ENCODE peak calls at places on chromosomes 11 and 22, in five cellular contexts. One of them, this sample, is unnamed.

GRCh38 chr11:64484308-64485061 is 106.5 kb upstream of the SLC22A12 start:
- DNase-seq in lower leg skin: no peak
- DNase-seq in BE2C: no peak
- DNase-seq in chondrocyte: no peak
- DNase-seq in mammary epithelial cell: no peak
- DNase-seq in this sample: no peak

GRCh38 chr22:47171441-47172221 is 409.2 kb downstream of the TBC1D22A start:
- DNase-seq in chondrocyte: peak; percentile 81
- DNase-seq in BE2C: no peak
- DNase-seq in lower leg skin: no peak
- DNase-seq in mammary epithelial cell: no peak
- DNase-seq in this sample: peak; percentile 57

GRCh38 chr11:126857860-126858808 is 142.4 kb downstream of the KIRREL3 start:
- DNase-seq in lower leg skin: no peak
- DNase-seq in BE2C: peak; percentile 19
- DNase-seq in mammary epithelial cell: no peak
- DNase-seq in chondrocyte: no peak
- DNase-seq in this sample: no peak

GRCh38 chr11:76617553-76618265 is 52.8 kb downstream of the LRRC32 start:
- DNase-seq in lower leg skin: no peak
- DNase-seq in mammary epithelial cell: no peak
- DNase-seq in chondrocyte: no peak
- DNase-seq in BE2C: no peak
- DNase-seq in this sample: peak; percentile 74

GRCh38 chr22:43185860-43186261 is 1.1 kb downstream of the TTLL12 start:
- DNase-seq in mammary epithelial cell: peak; percentile 23
- DNase-seq in BE2C: peak; percentile 61
- DNase-seq in lower leg skin: peak; percentile 61
- DNase-seq in chondrocyte: peak; percentile 50
- DNase-seq in this sample: no peak

GRCh38 chr11:43735931-43736330 is 55.4 kb downstream of the HSD17B12 start:
- DNase-seq in BE2C: no peak
- DNase-seq in lower leg skin: no peak
- DNase-seq in mammary epithelial cell: peak; percentile 67
- DNase-seq in chondrocyte: no peak
- DNase-seq in this sample: no peak

GRCh38 chr22:41367680-41368542 is 13.8 kb upstream of the TEF start:
- DNase-seq in BE2C: peak; percentile 49
- DNase-seq in mammary epithelial cell: peak; percentile 20
- DNase-seq in lower leg skin: no peak
- DNase-seq in chondrocyte: no peak
- DNase-seq in this sample: peak; percentile 86

GRCh38 chr22:32696089-32696488 is 105.4 kb upstream of the TIMP3 start:
- DNase-seq in BE2C: no peak
- DNase-seq in mammary epithelial cell: no peak
- DNase-seq in chondrocyte: no peak
- DNase-seq in lower leg skin: no peak
- DNase-seq in this sample: no peak

GRCh38 chr11:129705341-129705740 is 110.3 kb upstream of the TMEM45B start:
- DNase-seq in mammary epithelial cell: peak; percentile 61
- DNase-seq in BE2C: no peak
- DNase-seq in chondrocyte: no peak
- DNase-seq in lower leg skin: peak; percentile 10
- DNase-seq in this sample: no peak

GRCh38 chr11:36412781-36413383 is 97.2 kb downstream of the TRAF6 start:
- DNase-seq in lower leg skin: no peak
- DNase-seq in chondrocyte: no peak
- DNase-seq in mammary epithelial cell: no peak
- DNase-seq in BE2C: no peak
- DNase-seq in this sample: no peak

GRCh38 chr11:95545116-95545875 is 244.3 kb downstream of the FAM76B start:
- DNase-seq in BE2C: peak; percentile 14
- DNase-seq in lower leg skin: no peak
- DNase-seq in mammary epithelial cell: no peak
- DNase-seq in chondrocyte: no peak
- DNase-seq in this sample: no peak

GRCh38 chr11:124069429-124070401 is 28.6 kb upstream of the OR10G7 start:
- DNase-seq in chondrocyte: no peak
- DNase-seq in BE2C: peak; percentile 76
- DNase-seq in lower leg skin: peak; percentile 21
- DNase-seq in mammary epithelial cell: peak; percentile 47
- DNase-seq in this sample: no peak

GRCh38 chr22:45105281-45105700 is 58.4 kb upstream of the NUP50 start:
- DNase-seq in BE2C: no peak
- DNase-seq in chondrocyte: no peak
- DNase-seq in lower leg skin: peak; percentile 32
- DNase-seq in mammary epithelial cell: peak; percentile 95
- DNase-seq in this sample: no peak

GRCh38 chr11:83087035-83087434 is 15.3 kb upstream of the RAB30 start:
- DNase-seq in lower leg skin: no peak
- DNase-seq in BE2C: no peak
- DNase-seq in chondrocyte: no peak
- DNase-seq in mammary epithelial cell: no peak
- DNase-seq in this sample: no peak

GRCh38 chr11:12505183-12505582 is 127.8 kb downstream of the PARVA start:
- DNase-seq in mammary epithelial cell: no peak
- DNase-seq in chondrocyte: no peak
- DNase-seq in lower leg skin: no peak
- DNase-seq in BE2C: peak; percentile 62
- DNase-seq in this sample: no peak

GRCh38 chr11:77617892-77618291 is 19.7 kb downstream of the CLNS1A start:
- DNase-seq in lower leg skin: no peak
- DNase-seq in mammary epithelial cell: no peak
- DNase-seq in BE2C: no peak
- DNase-seq in chondrocyte: no peak
- DNase-seq in this sample: no peak

GRCh38 chr11:92166335-92166734 is 58.3 kb upstream of the FAT3 start:
- DNase-seq in lower leg skin: no peak
- DNase-seq in BE2C: no peak
- DNase-seq in chondrocyte: no peak
- DNase-seq in mammary epithelial cell: no peak
- DNase-seq in this sample: no peak

GRCh38 chr11:67524480-67524808 is 1.2 kb upstream of the CABP2 start:
- DNase-seq in lower leg skin: no peak
- DNase-seq in chondrocyte: no peak
- DNase-seq in mammary epithelial cell: no peak
- DNase-seq in BE2C: no peak
- DNase-seq in this sample: no peak

GRCh38 chr11:1165256-1166041 is 7.7 kb downstream of the MUC5AC start:
- DNase-seq in chondrocyte: peak; percentile 92
- DNase-seq in BE2C: no peak
- DNase-seq in lower leg skin: no peak
- DNase-seq in mammary epithelial cell: no peak
- DNase-seq in this sample: no peak

GRCh38 chr11:67031791-67032561 is 9.0 kb downstream of the SYT12 start:
- DNase-seq in mammary epithelial cell: peak; percentile 53
- DNase-seq in BE2C: no peak
- DNase-seq in chondrocyte: no peak
- DNase-seq in lower leg skin: no peak
- DNase-seq in this sample: no peak

GRCh38 chr22:48563966-48564330 is 1263.7 kb downstream of the BRD1 start:
- DNase-seq in lower leg skin: no peak
- DNase-seq in mammary epithelial cell: no peak
- DNase-seq in BE2C: no peak
- DNase-seq in chondrocyte: no peak
- DNase-seq in this sample: no peak

GRCh38 chr11:27711725-27712124 is 11.5 kb upstream of the BDNF start:
- DNase-seq in lower leg skin: no peak
- DNase-seq in BE2C: no peak
- DNase-seq in mammary epithelial cell: no peak
- DNase-seq in chondrocyte: no peak
- DNase-seq in this sample: no peak

GRCh38 chr11:64694821-64695365 is 28.1 kb downstream of the NRXN2 start:
- DNase-seq in chondrocyte: no peak
- DNase-seq in lower leg skin: no peak
- DNase-seq in BE2C: peak; percentile 74
- DNase-seq in mammary epithelial cell: no peak
- DNase-seq in this sample: no peak

GRCh38 chr11:19345848-19346681 is 105.3 kb upstream of the E2F8 start:
- DNase-seq in lower leg skin: no peak
- DNase-seq in mammary epithelial cell: no peak
- DNase-seq in BE2C: no peak
- DNase-seq in chondrocyte: no peak
- DNase-seq in this sample: no peak

GRCh38 chr11:31997955-31998354 is 92.9 kb upstream of the RCN1 start:
- DNase-seq in mammary epithelial cell: no peak
- DNase-seq in lower leg skin: no peak
- DNase-seq in chondrocyte: no peak
- DNase-seq in BE2C: no peak
- DNase-seq in this sample: no peak

GRCh38 chr11:43830928-43831440 is 49.6 kb upstream of the ALKBH3 start:
- DNase-seq in mammary epithelial cell: peak; percentile 100
- DNase-seq in lower leg skin: no peak
- DNase-seq in chondrocyte: no peak
- DNase-seq in BE2C: peak; percentile 39
- DNase-seq in this sample: peak; percentile 23

GRCh38 chr11:66862559-66863037 is 5.7 kb downstream of the LRFN4 start:
- DNase-seq in mammary epithelial cell: no peak
- DNase-seq in chondrocyte: peak; percentile 81
- DNase-seq in BE2C: no peak
- DNase-seq in lower leg skin: no peak
- DNase-seq in this sample: no peak

GRCh38 chr11:58006940-58007339 is 16.7 kb upstream of the OR9Q1 start:
- DNase-seq in lower leg skin: no peak
- DNase-seq in mammary epithelial cell: peak; percentile 63
- DNase-seq in BE2C: no peak
- DNase-seq in chondrocyte: no peak
- DNase-seq in this sample: no peak

GRCh38 chr11:2750101-2750509 is 50.3 kb upstream of the KCNQ1OT1 start:
- DNase-seq in chondrocyte: peak; percentile 53
- DNase-seq in lower leg skin: no peak
- DNase-seq in BE2C: no peak
- DNase-seq in mammary epithelial cell: no peak
- DNase-seq in this sample: no peak

GRCh38 chr22:45296628-45297297 is 12.0 kb downstream of the UPK3A start:
- DNase-seq in lower leg skin: no peak
- DNase-seq in mammary epithelial cell: no peak
- DNase-seq in BE2C: no peak
- DNase-seq in chondrocyte: no peak
- DNase-seq in this sample: no peak

GRCh38 chr11:3137486-3138177 is 27.5 kb downstream of the OSBPL5 start:
- DNase-seq in chondrocyte: peak; percentile 27
- DNase-seq in BE2C: peak; percentile 0
- DNase-seq in lower leg skin: no peak
- DNase-seq in mammary epithelial cell: no peak
- DNase-seq in this sample: peak; percentile 58

DNA sequence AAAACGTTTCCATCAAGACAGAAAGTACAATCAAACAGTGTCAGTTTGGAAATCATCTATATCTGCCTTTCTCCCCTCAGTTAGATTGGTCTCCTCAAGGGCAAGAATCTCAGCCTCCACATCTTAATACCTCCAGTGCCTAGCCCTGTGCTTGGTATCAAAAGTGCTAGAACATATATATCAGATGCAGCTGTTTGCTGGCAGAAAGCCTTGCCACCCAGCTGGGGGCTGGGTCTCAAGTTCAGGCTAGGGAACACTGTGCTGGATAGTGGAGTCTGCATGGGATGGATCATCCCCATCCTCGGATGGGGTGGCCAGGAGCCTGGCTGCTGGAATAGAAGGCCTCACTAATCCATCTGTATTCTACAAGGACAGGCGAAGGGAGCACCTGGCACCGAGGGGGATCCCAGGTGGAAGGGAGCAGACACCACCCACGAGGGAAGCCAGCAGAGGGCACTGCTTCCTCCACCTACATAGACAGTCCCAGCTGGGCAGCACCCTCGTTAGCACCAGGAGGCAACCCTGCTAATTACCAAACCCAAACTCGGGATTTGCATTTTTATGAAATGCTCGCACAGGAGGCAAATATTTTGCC is 602.2 kb downstream of the BUD13 start:
- DNase-seq in mammary epithelial cell: no peak
- DNase-seq in chondrocyte: no peak
- DNase-seq in BE2C: peak; percentile 46
- DNase-seq in lower leg skin: no peak
- DNase-seq in this sample: no peak
- TF ChIP-seq CTCF in mammary epithelial cell: peak; percentile 35
- TF ChIP-seq CTCF in chondrocyte: peak; percentile 47
- TF ChIP-seq CTCF in BE2C: peak; percentile 73
- TF ChIP-seq CTCF in lower leg skin: no peak
- TF ChIP-seq CTCF in this sample: no peak

GRCh38 chr11:94325681-94326080 is 21.3 kb downstream of the IZUMO1R start:
- DNase-seq in chondrocyte: no peak
- DNase-seq in lower leg skin: no peak
- DNase-seq in mammary epithelial cell: peak; percentile 30
- DNase-seq in BE2C: peak; percentile 55
- DNase-seq in this sample: no peak
- TF ChIP-seq CTCF in chondrocyte: peak; percentile 45
- TF ChIP-seq CTCF in lower leg skin: no peak
- TF ChIP-seq CTCF in mammary epithelial cell: peak; percentile 69
- TF ChIP-seq CTCF in BE2C: peak; percentile 75
- TF ChIP-seq CTCF in this sample: no peak

GRCh38 chr22:36981247-36981775 is 37.9 kb downstream of the TST start:
- DNase-seq in chondrocyte: no peak
- DNase-seq in BE2C: no peak
- DNase-seq in lower leg skin: no peak
- DNase-seq in mammary epithelial cell: no peak
- DNase-seq in this sample: no peak

GRCh38 chr22:36977947-36978660 is 41.1 kb downstream of the TST start:
- DNase-seq in lower leg skin: peak; percentile 87
- DNase-seq in BE2C: peak; percentile 92
- DNase-seq in chondrocyte: no peak
- DNase-seq in mammary epithelial cell: peak; percentile 61
- DNase-seq in this sample: peak; percentile 90

GRCh38 chr22:36979511-36979910 is 39.7 kb downstream of the TST start:
- DNase-seq in chondrocyte: no peak
- DNase-seq in mammary epithelial cell: no peak
- DNase-seq in BE2C: no peak
- DNase-seq in lower leg skin: no peak
- DNase-seq in this sample: no peak

GRCh38 chr22:36979016-36979415 is 40.2 kb downstream of the TST start:
- DNase-seq in BE2C: no peak
- DNase-seq in mammary epithelial cell: no peak
- DNase-seq in chondrocyte: no peak
- DNase-seq in lower leg skin: no peak
- DNase-seq in this sample: no peak

GRCh38 chr22:36977401-36977861 is 41.8 kb downstream of the TST start:
- DNase-seq in lower leg skin: no peak
- DNase-seq in BE2C: peak; percentile 84
- DNase-seq in mammary epithelial cell: no peak
- DNase-seq in chondrocyte: no peak
- DNase-seq in this sample: no peak
- TF ChIP-seq CTCF in lower leg skin: no peak
- TF ChIP-seq CTCF in BE2C: peak; percentile 71
- TF ChIP-seq CTCF in mammary epithelial cell: no peak
- TF ChIP-seq CTCF in chondrocyte: no peak
- TF ChIP-seq CTCF in this sample: no peak

GRCh38 chr11:68968306-68969255 is 12.2 kb downstream of the MRGPRD start:
- DNase-seq in lower leg skin: no peak
- DNase-seq in BE2C: no peak
- DNase-seq in chondrocyte: peak; percentile 53
- DNase-seq in mammary epithelial cell: no peak
- DNase-seq in this sample: peak; percentile 47
- TF ChIP-seq CTCF in lower leg skin: no peak
- TF ChIP-seq CTCF in BE2C: no peak
- TF ChIP-seq CTCF in chondrocyte: no peak
- TF ChIP-seq CTCF in mammary epithelial cell: no peak
- TF ChIP-seq CTCF in this sample: no peak

GRCh38 chr22:17540481-17540880 is 22.8 kb upstream of the SLC25A18 start:
- DNase-seq in lower leg skin: no peak
- DNase-seq in chondrocyte: no peak
- DNase-seq in BE2C: no peak
- DNase-seq in mammary epithelial cell: no peak
- DNase-seq in this sample: no peak
- TF ChIP-seq CTCF in lower leg skin: no peak
- TF ChIP-seq CTCF in chondrocyte: peak; percentile 9
- TF ChIP-seq CTCF in BE2C: no peak
- TF ChIP-seq CTCF in mammary epithelial cell: no peak
- TF ChIP-seq CTCF in this sample: no peak

GRCh38 chr22:39214383-39215069 is 30.3 kb downstream of the PDGFB start:
- DNase-seq in chondrocyte: peak; percentile 38
- DNase-seq in mammary epithelial cell: peak; percentile 88
- DNase-seq in BE2C: no peak
- DNase-seq in lower leg skin: no peak
- DNase-seq in this sample: peak; percentile 16
- TF ChIP-seq CTCF in chondrocyte: no peak
- TF ChIP-seq CTCF in mammary epithelial cell: no peak
- TF ChIP-seq CTCF in BE2C: no peak
- TF ChIP-seq CTCF in lower leg skin: no peak
- TF ChIP-seq CTCF in this sample: no peak

This sample was measured in tibial artery.